ENCODE peak calls at places on chromosomes 6 and 20, in four cellular contexts. X is OCI-LY7, D is GM23338, Q is SK-N-SH. P is an unnamed sample. For H3K79me2, the result is how much of the 10 kb centered on the place peaks cover.

GRCh38 chr6:2818593-2818992 is 23.1 kb downstream of the SERPINB1 start:
- DNase-seq in X (no peak), D (no peak), Q (no peak), P (no peak)

GRCh38 chr20:15759546-15760216 is 813.6 kb downstream of the KIF16B start:
- DNase-seq in X (no peak), D (no peak), Q (peak), P (peak)

GRCh38 chr6:71367763-71368162 is 79.2 kb downstream of the OGFRL1 start:
- DNase-seq in X (no peak), D (no peak), Q (no peak), P (no peak)

GRCh38 chr6:1068068-1068467 is 243.8 kb upstream of the FOXQ1 start:
- DNase-seq in X (no peak), D (no peak), Q (no peak), P (peak)

GRCh38 chr6:52946301-52946700 is 36.8 kb upstream of the GSTA3 start:
- DNase-seq in X (no peak), D (no peak), Q (no peak), P (peak)

GRCh38 chr20:25058797-25059486 is 1.0 kb upstream of the ACSS1 start:
- DNase-seq in X (no peak), D (peak), Q (peak), P (peak)

GRCh38 chr20:45823949-45824835 is 2.9 kb downstream of the TNNC2 start:
- DNase-seq in X (peak), D (peak), Q (peak), P (peak)

GRCh38 chr6:11429577-11429976 is 108.0 kb upstream of the TMEM170B start:
- DNase-seq in X (no peak), D (peak), Q (no peak), P (no peak)

GRCh38 chr6:170057961-170058877 is 232.7 kb downstream of the DLL1 start:
- DNase-seq in X (no peak), D (no peak), Q (no peak), P (no peak)

GRCh38 chr20:48983423-48984400 is 62.2 kb downstream of the ARFGEF2 start:
- DNase-seq in X (no peak), D (no peak), Q (peak), P (peak)

GRCh38 chr6:138576303-138576702 is 77.0 kb upstream of the NHSL1 start:
- DNase-seq in X (no peak), D (no peak), Q (no peak), P (no peak)

GRCh38 chr20:59120491-59120890 is 43.1 kb upstream of the ZNF831 start:
- DNase-seq in X (peak), D (no peak), Q (no peak), P (no peak)

GRCh38 chr6:42049116-42049809 is 1.1 kb upstream of the TAF8 start:
- DNase-seq in X (peak), D (peak), Q (no peak), P (no peak)

GRCh38 chr6:111238464-111239119 is 151.3 kb downstream of the SLC16A10 start:
- DNase-seq in X (no peak), D (no peak), Q (no peak), P (no peak)

GRCh38 chr6:87029711-87030314 is 65.1 kb downstream of the CGA start:
- DNase-seq in X (peak), D (peak), Q (peak), P (peak)

GRCh38 chr6:2007165-2007564 is 238.2 kb downstream of the GMDS start:
- DNase-seq in X (no peak), D (no peak), Q (no peak), P (no peak)

GRCh38 chr20:48223715-48224114 is 438.4 kb upstream of the SULF2 start:
- DNase-seq in X (no peak), D (no peak), Q (no peak), P (no peak)

GRCh38 chr6:34196116-34196832 is 40.4 kb upstream of the HMGA1 start:
- DNase-seq in X (peak), D (peak), Q (peak), P (peak)

GRCh38 chr6:163751032-163751525 is 336.6 kb downstream of the QKI start:
- DNase-seq in X (no peak), D (no peak), Q (no peak), P (no peak)

GRCh38 chr6:12097791-12098190 is 85.7 kb downstream of the HIVEP1 start:
- DNase-seq in X (no peak), D (no peak), Q (no peak), P (no peak)

GRCh38 chr20:14481863-14482262 is 144.5 kb upstream of the FLRT3 start:
- DNase-seq in X (no peak), D (no peak), Q (no peak), P (no peak)

GRCh38 chr20:313402-313801 is 11.9 kb upstream of the SOX12 start:
- DNase-seq in X (no peak), D (no peak), Q (no peak), P (no peak)

GRCh38 chr6:113570651-113571050 is 286.5 kb upstream of the MARCKS start:
- DNase-seq in X (no peak), D (no peak), Q (no peak), P (no peak)

GRCh38 chr6:34390531-34391013 is 1.9 kb downstream of the NUDT3 start:
- DNase-seq in X (no peak), D (no peak), Q (no peak), P (no peak)

GRCh38 chr6:40755749-40756452 is 168.7 kb upstream of the LRFN2 start:
- DNase-seq in X (peak), D (no peak), Q (no peak), P (peak)

GRCh38 chr6:125947581-125947980 is 9.0 kb upstream of the HINT3 start:
- DNase-seq in X (no peak), D (no peak), Q (no peak), P (no peak)

GRCh38 chr6:52307900-52308372 is 23.4 kb upstream of the MCM3 start:
- DNase-seq in X (peak), D (no peak), Q (no peak), P (no peak)

GRCh38 chr6:130796313-130796905 is 30.8 kb upstream of the SMLR1 start:
- DNase-seq in X (no peak), D (peak), Q (peak), P (no peak)

GRCh38 chr6:165585060-165585459 is 78.0 kb downstream of the PDE10A start:
- DNase-seq in X (no peak), D (no peak), Q (no peak), P (no peak)

GRCh38 chr6:1670711-1671462 is 61.2 kb downstream of the FOXC1 start:
- DNase-seq in X (no peak), D (no peak), Q (no peak), P (no peak)

GRCh38 chr6:140380371-140381218 is 1006.1 kb upstream of the CITED2 start:
- DNase-seq in X (no peak), D (no peak), Q (no peak), P (no peak)

GRCh38 chr20:47551841-47552240 is 50.2 kb downstream of the NCOA3 start:
- DNase-seq in X (peak), D (peak), Q (peak), P (no peak)

GRCh38 chr6:132659082-132659481 is at the start of gene TAAR1:
- DNase-seq in X (no peak), D (no peak), Q (no peak), P (no peak)

GRCh38 chr6:132664309-132665034 is 5.5 kb upstream of the TAAR1 start:
- DNase-seq in X (no peak), D (no peak), Q (no peak), P (no peak)

GRCh38 chr6:132666118-132666517 is 7.1 kb upstream of the TAAR1 start:
- DNase-seq in X (no peak), D (peak), Q (no peak), P (no peak)

GRCh38 chr6:132663661-132664060 is 4.7 kb upstream of the TAAR1 start:
- DNase-seq in X (no peak), D (no peak), Q (no peak), P (no peak)

DNA sequence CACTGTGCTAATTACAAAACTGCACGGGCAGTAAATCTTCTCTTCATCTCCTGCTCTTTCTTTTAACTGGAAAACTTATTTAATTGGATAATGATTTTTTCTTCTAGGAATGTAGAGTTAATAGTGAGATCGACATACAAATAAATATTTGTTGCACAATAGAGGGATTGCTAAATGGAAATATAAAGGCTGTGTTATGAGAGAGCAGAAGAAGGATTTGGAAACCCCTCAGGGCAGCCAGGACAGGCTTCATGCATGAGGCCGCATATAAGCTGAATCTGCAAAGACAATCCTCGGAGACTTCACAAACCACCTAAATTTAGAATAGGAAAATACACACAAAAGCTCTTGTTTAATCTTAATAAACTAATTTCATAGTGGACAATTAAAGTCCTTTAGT is 2.9 kb upstream of the TAAR1 start:
- DNase-seq in X (no peak), D (no peak), Q (no peak), P (no peak)
- TF ChIP-seq EZH2phosphoT487 in X (no peak), D (no peak), Q (no peak), P (no peak)

DNA sequence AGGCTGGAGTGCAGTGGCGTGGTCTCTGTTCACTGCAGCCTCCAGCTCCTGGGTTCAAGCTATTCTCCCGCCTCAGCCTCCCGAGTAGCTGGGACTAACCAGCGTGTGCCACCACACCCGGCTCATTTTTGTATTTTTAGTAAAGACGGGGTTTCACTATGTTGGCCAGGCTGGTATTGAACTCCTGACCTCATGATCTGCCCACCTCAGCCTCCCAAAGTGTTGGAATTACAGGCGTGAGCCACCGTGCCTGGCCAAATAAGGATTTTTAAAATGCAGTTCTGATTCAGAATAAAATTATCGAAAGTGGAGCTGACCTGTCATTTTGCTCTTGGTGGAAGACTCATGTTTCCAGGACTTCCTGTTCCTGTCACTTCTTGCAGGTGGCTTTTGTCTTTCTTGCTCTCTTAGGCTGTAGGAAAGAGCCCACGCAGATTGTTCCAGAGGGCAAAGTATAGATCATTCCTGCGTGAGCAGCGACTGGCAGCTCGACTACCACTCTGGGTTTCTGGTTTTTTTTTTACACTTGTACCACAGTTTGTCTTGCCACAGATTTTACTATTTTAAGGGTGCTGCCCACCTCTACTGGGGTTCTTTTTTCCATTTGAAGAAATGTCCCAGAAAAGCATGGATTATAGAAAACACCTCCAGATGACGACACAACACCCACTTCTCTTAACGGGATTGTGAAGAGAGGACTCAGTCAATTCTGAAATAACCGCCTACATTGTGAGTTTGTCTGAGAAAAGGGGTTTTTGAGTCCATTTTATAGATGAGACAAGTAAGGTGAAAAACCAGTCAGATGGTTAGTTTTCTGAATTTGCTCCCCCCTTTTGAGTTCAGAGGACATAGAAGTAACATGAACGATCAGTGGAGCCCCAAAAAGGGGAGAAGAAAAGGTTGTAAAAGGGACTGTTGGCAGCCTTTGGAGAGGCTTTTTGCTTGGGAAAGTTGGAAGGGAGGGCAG is 7.5 kb downstream of the JARID2 start:
- DNase-seq in X (no peak), D (no peak), Q (no peak), P (no peak)
- H3K79me2 ChIP-seq in X (half or more), D (half or more), Q (half or more), P (half or more)

GRCh38 chr6:115830895-115831294 is 229.8 kb downstream of the FRK start:
- DNase-seq in X (no peak), D (no peak), Q (no peak), P (peak)
- TF ChIP-seq EZH2phosphoT487 in X (no peak), D (no peak), Q (no peak), P (no peak)

GRCh38 chr20:56395166-56395565 is 2.7 kb downstream of the CSTF1 start:
- DNase-seq in X (no peak), D (no peak), Q (no peak), P (no peak)
- H3K79me2 ChIP-seq in X (half or more), D (under half), Q (half or more), P (half or more)

DNA sequence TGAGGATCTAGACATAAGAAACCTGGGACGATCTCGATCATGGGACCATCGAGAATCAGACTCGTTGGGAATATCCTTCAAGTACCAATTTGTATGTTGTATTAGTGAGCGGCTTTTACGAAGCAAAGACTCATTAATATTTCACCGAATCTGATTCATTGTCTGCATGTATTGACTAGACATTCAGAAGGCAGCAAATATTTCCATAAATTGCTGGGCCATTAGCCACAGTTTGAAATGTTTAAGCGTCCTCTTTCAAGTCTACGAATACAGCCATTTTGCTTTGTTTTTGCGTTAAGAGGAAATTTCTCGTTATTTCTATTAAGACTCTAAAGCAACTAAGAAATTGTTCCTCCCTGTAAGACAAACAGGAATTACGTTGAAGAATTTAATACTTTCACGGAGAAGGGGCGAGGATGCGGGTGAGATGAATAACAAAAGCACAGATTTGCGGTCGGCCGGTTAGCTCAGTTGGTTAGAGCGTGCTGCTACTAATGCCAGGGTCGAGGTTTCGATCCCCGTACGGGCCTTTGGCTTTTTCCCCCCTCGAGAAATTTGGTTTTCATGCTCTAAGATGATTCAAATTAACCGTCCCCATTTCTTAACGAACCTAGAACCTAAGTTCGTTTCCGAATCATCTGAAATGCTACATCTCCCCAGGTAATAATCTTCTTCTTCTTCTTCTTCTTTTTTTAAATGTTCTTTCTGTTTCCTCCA is 18.5 kb downstream of the POM121L2 start:
- DNase-seq in X (no peak), D (peak), Q (no peak), P (peak)
- TF ChIP-seq EZH2phosphoT487 in X (no peak), D (no peak), Q (no peak), P (no peak)

GRCh38 chr6:30781362-30781696 is 37.0 kb upstream of the IER3 start:
- DNase-seq in X (no peak), D (no peak), Q (no peak), P (no peak)
- H3K79me2 ChIP-seq in X (under half), D (under half), Q (under half), P (under half)

DNA sequence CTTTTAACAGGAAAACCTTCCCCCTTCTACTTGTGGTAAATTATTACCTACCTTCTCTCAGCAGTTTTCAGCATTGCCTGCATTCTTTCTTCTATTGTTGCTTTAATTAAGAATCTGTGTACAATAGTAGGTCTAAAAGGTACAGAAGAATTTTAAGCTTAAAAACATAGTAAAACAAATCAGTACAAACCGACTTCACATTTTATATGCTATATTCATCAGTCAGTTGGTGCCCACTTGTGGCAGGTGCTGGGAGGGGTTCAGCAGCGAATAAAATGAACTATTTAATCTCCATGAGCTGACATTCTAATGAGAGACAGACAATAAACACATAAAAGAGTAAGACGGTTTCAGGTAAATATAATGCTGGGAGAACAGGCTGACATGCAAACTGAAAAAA is 73.4 kb upstream of the FBXO30 start:
- DNase-seq in X (peak), D (peak), Q (peak), P (peak)
- TF ChIP-seq EZH2phosphoT487 in X (no peak), D (no peak), Q (no peak), P (no peak)

GRCh38 chr6:17648745-17649144 is 48.6 kb downstream of the FAM8A1 start:
- DNase-seq in X (no peak), D (no peak), Q (no peak), P (no peak)

GRCh38 chr6:17650910-17651309 is 50.8 kb downstream of the FAM8A1 start:
- DNase-seq in X (no peak), D (no peak), Q (no peak), P (no peak)

GRCh38 chr6:17656092-17656491 is 50.6 kb downstream of the NUP153 start:
- DNase-seq in X (no peak), D (no peak), Q (peak), P (peak)

GRCh38 chr6:17656644-17657043 is 50.1 kb downstream of the NUP153 start:
- DNase-seq in X (no peak), D (no peak), Q (no peak), P (no peak)

DNA sequence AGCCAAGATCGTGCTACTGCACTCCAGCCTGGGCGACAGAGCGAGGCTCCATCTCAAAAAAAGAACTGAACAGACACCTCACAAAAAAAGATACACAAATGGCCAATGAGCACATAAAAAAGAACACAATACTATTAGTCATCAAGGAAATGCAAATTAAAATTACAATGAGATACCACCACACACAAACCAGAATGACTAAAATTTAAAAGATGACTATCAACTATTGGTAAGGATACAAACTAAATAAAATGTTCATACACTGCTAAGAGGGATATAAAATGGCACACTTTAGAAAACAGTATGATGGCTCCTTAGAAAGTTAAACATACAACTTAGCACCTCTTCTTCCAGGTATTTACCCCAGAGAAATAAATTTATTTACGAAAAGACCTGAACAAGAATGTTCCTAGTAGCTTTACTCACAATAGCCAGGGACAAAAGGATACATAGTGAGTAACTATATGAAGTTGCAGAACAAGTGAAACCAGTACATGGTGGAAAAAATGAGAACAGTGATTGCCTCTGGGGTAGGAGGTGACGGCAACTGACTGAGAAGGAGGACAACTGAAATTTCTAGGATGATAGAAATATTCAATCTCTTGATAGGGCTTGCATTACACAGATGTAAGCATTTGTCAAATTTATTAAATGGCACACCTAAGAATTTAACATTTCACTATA is 53.2 kb downstream of the FAM8A1 start:
- DNase-seq in X (no peak), D (no peak), Q (no peak), P (no peak)
- H3K79me2 ChIP-seq in X (half or more), D (half or more), Q (half or more), P (under half)